ENCODE peak calls at places on chromosome 3, in ten cellular contexts. P is body of pancreas, L is HCT116, B is ovary, D is esophagus muscularis mucosa, N is uterus, A is IMR-90, C is sigmoid colon, T is K562, M is heart left ventricle. S is an unnamed sample.
A peak's percentile ranks its signal among the peaks of the same experiment; 100 is the strongest.

GRCh38 chr3:64878372-64878771 is 190.6 kb upstream of the ADAMTS9 start:
- DNase-seq in P (no peak), L (no peak), B (no peak), D (no peak), N (no peak), A (peak; percentile 62), C (no peak), T (no peak), M (no peak), S (no peak)

GRCh38 chr3:138060792-138061191 is 50.8 kb downstream of the CLDN18 start:
- DNase-seq in P (no peak), L (no peak), B (no peak), D (no peak), N (no peak), A (no peak), C (no peak), T (no peak), M (no peak), S (no peak)

GRCh38 chr3:87997298-87997697 is 61.5 kb downstream of the CGGBP1 start:
- DNase-seq in P (peak; percentile 47), L (no peak), B (no peak), D (no peak), N (no peak), A (no peak), C (no peak), T (no peak), M (no peak), S (no peak)

GRCh38 chr3:39255503-39256325 is 24.1 kb downstream of the CX3CR1 start:
- DNase-seq in P (peak; percentile 53), L (no peak), B (no peak), D (no peak), N (no peak), A (no peak), C (no peak), T (no peak), M (peak; percentile 29), S (no peak)

GRCh38 chr3:123552095-123552714 is 32.6 kb downstream of the HACD2 start:
- DNase-seq in P (no peak), L (no peak), B (no peak), D (no peak), N (no peak), A (peak; percentile 25), C (no peak), T (peak; percentile 10), M (no peak), S (no peak)

GRCh38 chr3:166986000-166986399 is 394.1 kb downstream of the ZBBX start:
- DNase-seq in P (no peak), L (no peak), B (no peak), D (no peak), N (no peak), A (no peak), C (no peak), T (no peak), M (no peak), S (no peak)

GRCh38 chr3:156530969-156531368 is 23.9 kb downstream of the SSR3 start:
- DNase-seq in P (no peak), L (no peak), B (no peak), D (no peak), N (no peak), A (no peak), C (no peak), T (no peak), M (no peak), S (no peak)

GRCh38 chr3:114447545-114447944 is 153.7 kb downstream of the TIGIT start:
- DNase-seq in P (no peak), L (no peak), B (no peak), D (no peak), N (no peak), A (no peak), C (no peak), T (no peak), M (no peak), S (no peak)

GRCh38 chr3:148238421-148238821 is 459.3 kb upstream of the AGTR1 start:
- DNase-seq in P (no peak), L (no peak), B (no peak), D (no peak), N (no peak), A (no peak), C (no peak), T (no peak), M (no peak), S (no peak)

GRCh38 chr3:13843351-13843750 is 36.5 kb downstream of the WNT7A start:
- DNase-seq in P (no peak), L (no peak), B (no peak), D (no peak), N (no peak), A (no peak), C (no peak), T (no peak), M (no peak), S (no peak)

GRCh38 chr3:66705071-66705470 is 204.2 kb upstream of the LRIG1 start:
- DNase-seq in P (no peak), L (no peak), B (no peak), D (no peak), N (no peak), A (no peak), C (no peak), T (no peak), M (no peak), S (no peak)

GRCh38 chr3:66702126-66702525 is 201.3 kb upstream of the LRIG1 start:
- DNase-seq in P (no peak), L (no peak), B (no peak), D (peak; percentile 89), N (no peak), A (peak; percentile 28), C (peak; percentile 90), T (no peak), M (no peak), S (no peak)

DNA sequence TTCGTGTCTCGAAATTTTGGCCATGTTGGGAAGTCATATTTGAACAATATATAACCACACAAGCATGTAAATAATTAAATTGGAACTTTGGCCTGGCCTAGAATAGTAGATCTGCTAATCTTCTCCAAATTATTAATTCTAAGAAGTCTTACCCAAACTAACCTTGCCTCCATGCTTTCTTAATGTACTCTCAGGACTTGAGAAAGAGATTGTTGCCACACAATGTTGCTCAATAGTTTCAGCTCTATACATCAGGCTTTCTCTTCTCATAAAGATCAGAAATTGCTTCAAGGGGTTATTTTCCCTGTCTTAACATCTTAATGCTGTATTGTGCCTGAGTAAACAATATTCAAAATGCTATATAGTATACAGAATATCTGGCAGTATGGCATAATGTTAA is 202.7 kb upstream of the LRIG1 start:
- DNase-seq in P (no peak), L (no peak), B (no peak), D (no peak), N (no peak), A (no peak), C (no peak), T (no peak), M (no peak), S (no peak)
- TF ChIP-seq CTCF in P (no peak), L (no peak), B (no peak), D (no peak), N (no peak), A (no peak), C (no peak), T (no peak), M (no peak), S (no peak)

GRCh38 chr3:59049671-59050331 is at the start of gene CFAP20DC:
- DNase-seq in P (peak; percentile 94), L (peak; percentile 85), B (peak; percentile 84), D (peak; percentile 95), N (peak; percentile 78), A (peak; percentile 89), C (peak; percentile 92), T (peak; percentile 80), M (peak; percentile 85), S (peak; percentile 50)
- TF ChIP-seq POLR2A in P (peak; percentile 85), L (peak; percentile 95), B (peak; percentile 40), D (no peak), N (peak; percentile 33), A (peak; percentile 85), C (no peak), T (peak; percentile 71), M (no peak), S (peak; percentile 27)

GRCh38 chr3:59731909-59732308 is 682.1 kb upstream of the CFAP20DC start:
- DNase-seq in P (no peak), L (no peak), B (no peak), D (no peak), N (no peak), A (no peak), C (no peak), T (no peak), M (no peak), S (no peak)

GRCh38 chr3:59734061-59734460 is 684.2 kb upstream of the CFAP20DC start:
- DNase-seq in P (no peak), L (no peak), B (no peak), D (no peak), N (no peak), A (no peak), C (no peak), T (peak; percentile 7), M (no peak), S (no peak)

GRCh38 chr3:59730608-59731007 is 680.8 kb upstream of the CFAP20DC start:
- DNase-seq in P (no peak), L (no peak), B (no peak), D (no peak), N (no peak), A (no peak), C (no peak), T (no peak), M (no peak), S (no peak)

GRCh38 chr3:59737209-59737608 is 687.4 kb upstream of the CFAP20DC start:
- DNase-seq in P (no peak), L (no peak), B (no peak), D (no peak), N (no peak), A (no peak), C (no peak), T (no peak), M (no peak), S (no peak)

DNA sequence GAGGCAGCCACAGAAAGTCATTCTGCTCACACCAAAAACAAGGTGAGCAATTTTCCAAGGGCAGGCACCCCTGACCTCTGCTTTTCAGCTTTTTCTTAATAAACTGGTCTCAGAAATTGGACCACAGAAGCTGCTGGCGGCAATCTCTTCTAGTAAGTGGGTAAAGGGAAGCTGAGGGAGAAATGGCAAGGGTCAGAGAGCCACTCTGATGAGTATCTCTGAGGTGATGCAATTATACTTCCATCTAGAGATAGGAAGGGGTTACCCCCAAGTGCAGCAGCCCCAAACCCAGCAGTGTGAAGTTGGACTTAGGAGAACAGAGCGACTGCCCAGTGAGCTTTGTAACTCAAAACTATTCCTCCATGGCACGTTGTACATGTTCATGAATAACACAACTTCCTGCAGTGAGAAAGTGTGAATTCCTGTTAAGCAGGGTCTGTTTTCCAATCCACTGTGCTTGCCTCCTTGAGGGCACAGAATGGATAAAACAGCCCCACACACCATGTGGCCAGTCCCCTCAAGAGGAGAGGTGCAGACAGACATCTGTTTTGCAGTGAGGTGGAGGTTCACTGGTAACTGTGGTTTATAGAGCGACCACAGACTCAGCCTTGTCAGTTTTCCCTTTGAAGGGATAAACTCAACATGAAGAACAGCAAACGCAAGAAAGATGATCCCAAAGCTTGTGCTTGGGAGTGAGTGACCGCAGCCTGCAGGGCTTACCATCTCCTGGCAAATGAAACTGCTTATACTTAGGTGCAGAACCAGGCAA is 683.4 kb upstream of the CFAP20DC start:
- DNase-seq in P (no peak), L (no peak), B (no peak), D (no peak), N (no peak), A (no peak), C (no peak), T (no peak), M (no peak), S (no peak)
- H3K27ac ChIP-seq in P (no peak overlapping the region), L (no peak overlapping the region), B (no peak overlapping the region), D (no peak overlapping the region), N (no peak overlapping the region), A (no peak overlapping the region), C (no peak overlapping the region), T (no peak overlapping the region), M (no peak overlapping the region), S (no peak overlapping the region)

GRCh38 chr3:139100821-139101220 is 56.1 kb upstream of the PRR23C start:
- DNase-seq in P (no peak), L (no peak), B (no peak), D (no peak), N (no peak), A (no peak), C (no peak), T (no peak), M (no peak), S (no peak)
- TF ChIP-seq CTCF in P (no peak), L (no peak), B (no peak), D (no peak), N (no peak), A (no peak), C (no peak), T (no peak), M (no peak), S (no peak)

S was measured in gastrocnemius medialis.